ENCODE peak calls at places on chromosomes 6 and 20, in eight cellular contexts. L, P, Z, H, Y, J, C and R are unnamed samples.

GRCh38 chr6:136740050-136740974 is 52.0 kb downstream of the MAP3K5 start:
- DNase-seq in C (no peak), H (no peak), Y (no peak), P (no peak), J (no peak), Z (no peak), L (no peak), R (no peak)

GRCh38 chr6:2999005-2999620 is 581 bp upstream of the NQO2 start:
- DNase-seq in J (no peak), P (no peak), H (no peak), L (peak), Z (peak), Y (peak), C (peak), R (peak)

GRCh38 chr6:165986647-165987482 is 180.8 kb downstream of the TBXT start:
- DNase-seq in J (no peak), C (no peak), H (no peak), Y (no peak), Z (no peak), L (peak), P (no peak), R (no peak)

GRCh38 chr6:148169701-148170100 is 172.9 kb upstream of the SASH1 start:
- DNase-seq in Y (no peak), P (no peak), J (no peak), C (no peak), Z (no peak), L (no peak), H (no peak), R (no peak)

GRCh38 chr20:58600756-58601155 is 50.3 kb upstream of the STX16 start:
- DNase-seq in P (no peak), H (no peak), L (no peak), Y (no peak), Z (no peak), J (no peak), C (no peak), R (no peak)

GRCh38 chr6:77456531-77457248 is 6.6 kb downstream of the HTR1B start:
- DNase-seq in C (no peak), H (no peak), L (peak), P (peak), Y (peak), Z (peak), J (no peak), R (peak)

GRCh38 chr6:110814488-110815259 is 595 bp downstream of the CDK19 start:
- DNase-seq in C (peak), L (peak), J (peak), P (no peak), H (peak), Y (peak), Z (no peak), R (peak)

GRCh38 chr20:20831794-20832193 is 119.3 kb upstream of the RALGAPA2 start:
- DNase-seq in L (no peak), C (no peak), Y (no peak), H (no peak), Z (no peak), P (no peak), J (no peak), R (no peak)

GRCh38 chr6:168292911-168293310 is 26.7 kb downstream of the DACT2 start:
- DNase-seq in L (no peak), Y (no peak), H (no peak), J (peak), C (no peak), Z (no peak), P (no peak), R (no peak)

GRCh38 chr6:34248727-34249468 is at the start of gene SMIM29:
- DNase-seq in H (peak), Y (peak), L (peak), J (peak), C (peak), Z (no peak), P (peak), R (peak)

GRCh38 chr20:38935285-38935684 is 9.1 kb downstream of the FAM83D start:
- DNase-seq in P (no peak), C (no peak), J (no peak), Z (no peak), L (no peak), Y (peak), H (no peak), R (peak)

GRCh38 chr6:131949615-131949908 is 1.6 kb downstream of the CCN2 start:
- DNase-seq in H (no peak), L (peak), C (no peak), Y (peak), J (no peak), Z (no peak), P (no peak), R (no peak)

GRCh38 chr6:47440722-47441121 is 36.9 kb upstream of the CD2AP start:
- DNase-seq in C (peak), L (no peak), Z (no peak), J (no peak), P (no peak), Y (no peak), H (peak), R (no peak)

GRCh38 chr6:19851273-19852089 is 14.3 kb downstream of the ID4 start:
- DNase-seq in Y (peak), J (peak), P (peak), C (peak), Z (peak), L (peak), H (no peak), R (peak)

GRCh38 chr6:122374307-122374706 is 25.1 kb upstream of the HSF2 start:
- DNase-seq in P (no peak), L (no peak), J (no peak), Y (no peak), Z (no peak), C (peak), H (no peak), R (no peak)

GRCh38 chr6:36244641-36245280 is 25.1 kb upstream of the PNPLA1 start:
- DNase-seq in Z (no peak), J (no peak), Y (no peak), H (no peak), P (no peak), C (no peak), L (no peak), R (no peak)

GRCh38 chr20:58100731-58101356 is 127.6 kb downstream of the ANKRD60 start:
- DNase-seq in Z (no peak), H (no peak), P (no peak), J (no peak), C (no peak), L (no peak), Y (no peak), R (no peak)

GRCh38 chr20:50193851-50194830 is 3.5 kb downstream of the CEBPB start:
- DNase-seq in Z (no peak), L (no peak), H (no peak), P (no peak), Y (peak), J (no peak), C (no peak), R (no peak)

GRCh38 chr6:97586344-97586743 is 303.3 kb upstream of the MMS22L start:
- DNase-seq in Z (no peak), J (no peak), P (peak), Y (no peak), H (no peak), L (peak), C (peak), R (peak)

GRCh38 chr6:484086-484728 is 92.7 kb downstream of the IRF4 start:
- DNase-seq in C (peak), J (no peak), Z (no peak), P (no peak), Y (no peak), H (no peak), L (no peak), R (no peak)

GRCh38 chr6:81934936-81935335 is 182.5 kb upstream of the TENT5A start:
- DNase-seq in Y (no peak), H (no peak), Z (no peak), J (no peak), L (no peak), P (no peak), C (no peak), R (no peak)

GRCh38 chr6:161074496-161075140 is 83.0 kb downstream of the MAP3K4 start:
- DNase-seq in H (no peak), J (no peak), Y (no peak), P (no peak), L (no peak), C (no peak), Z (no peak), R (no peak)

GRCh38 chr20:51803157-51803854 is 985 bp upstream of the SALL4 start:
- DNase-seq in C (no peak), L (peak), Z (no peak), H (no peak), P (no peak), J (no peak), Y (peak), R (peak)

GRCh38 chr6:151101811-151102694 is 137.7 kb upstream of the AKAP12 start:
- DNase-seq in Y (no peak), Z (no peak), J (no peak), P (no peak), L (no peak), C (no peak), H (no peak), R (no peak)

GRCh38 chr20:10922941-10923340 is 249.1 kb upstream of the JAG1 start:
- DNase-seq in Z (no peak), J (no peak), Y (peak), H (no peak), P (peak), C (no peak), L (peak), R (peak)

GRCh38 chr6:133553652-133554051 is 312.5 kb downstream of the EYA4 start:
- DNase-seq in J (peak), Z (peak), L (peak), Y (peak), C (peak), P (peak), H (no peak), R (peak)

GRCh38 chr6:165895421-165896165 is 232.6 kb upstream of the PDE10A start:
- DNase-seq in P (no peak), Y (no peak), J (no peak), L (no peak), H (no peak), C (no peak), Z (no peak), R (no peak)

GRCh38 chr20:63333241-63333836 is 27.8 kb downstream of the CHRNA4 start:
- DNase-seq in P (no peak), C (no peak), Z (no peak), L (no peak), H (no peak), J (no peak), Y (no peak), R (no peak)

GRCh38 chr6:166907373-166907841 is 48.9 kb downstream of the RNASET2 start:
- DNase-seq in Z (no peak), Y (no peak), H (no peak), P (no peak), C (peak), J (no peak), L (no peak), R (no peak)

GRCh38 chr6:53020005-53020744 is 25.1 kb upstream of the GSTA4 start:
- DNase-seq in H (no peak), J (no peak), C (no peak), Y (no peak), Z (no peak), P (no peak), L (no peak), R (peak)

GRCh38 chr6:34391023-34391485 is 1.4 kb downstream of the NUDT3 start:
- DNase-seq in C (peak), H (peak), L (peak), J (peak), P (peak), Y (peak), Z (no peak), R (peak)

GRCh38 chr20:4985658-4986057 is 15.7 kb downstream of the SLC23A2 start:
- DNase-seq in L (no peak), P (no peak), Z (no peak), J (no peak), H (no peak), C (peak), Y (no peak), R (no peak)

GRCh38 chr6:88517737-88518136 is 351.6 kb upstream of the CNR1 start:
- DNase-seq in H (no peak), Z (peak), L (no peak), Y (no peak), P (no peak), C (no peak), J (no peak), R (peak)

GRCh38 chr6:137415127-137415833 is 78.9 kb downstream of the OLIG3 start:
- DNase-seq in P (no peak), L (peak), J (peak), C (peak), H (peak), Z (peak), Y (peak), R (peak)

GRCh38 chr6:107655245-107655644 is 165.3 kb downstream of the SOBP start:
- DNase-seq in Y (no peak), L (no peak), H (no peak), C (no peak), P (no peak), Z (no peak), J (no peak), R (no peak)
- TF ChIP-seq CTCF in Y (no peak), L (peak), H (peak), C (peak), P (no peak), Z (peak), J (peak), R (peak)

DNA sequence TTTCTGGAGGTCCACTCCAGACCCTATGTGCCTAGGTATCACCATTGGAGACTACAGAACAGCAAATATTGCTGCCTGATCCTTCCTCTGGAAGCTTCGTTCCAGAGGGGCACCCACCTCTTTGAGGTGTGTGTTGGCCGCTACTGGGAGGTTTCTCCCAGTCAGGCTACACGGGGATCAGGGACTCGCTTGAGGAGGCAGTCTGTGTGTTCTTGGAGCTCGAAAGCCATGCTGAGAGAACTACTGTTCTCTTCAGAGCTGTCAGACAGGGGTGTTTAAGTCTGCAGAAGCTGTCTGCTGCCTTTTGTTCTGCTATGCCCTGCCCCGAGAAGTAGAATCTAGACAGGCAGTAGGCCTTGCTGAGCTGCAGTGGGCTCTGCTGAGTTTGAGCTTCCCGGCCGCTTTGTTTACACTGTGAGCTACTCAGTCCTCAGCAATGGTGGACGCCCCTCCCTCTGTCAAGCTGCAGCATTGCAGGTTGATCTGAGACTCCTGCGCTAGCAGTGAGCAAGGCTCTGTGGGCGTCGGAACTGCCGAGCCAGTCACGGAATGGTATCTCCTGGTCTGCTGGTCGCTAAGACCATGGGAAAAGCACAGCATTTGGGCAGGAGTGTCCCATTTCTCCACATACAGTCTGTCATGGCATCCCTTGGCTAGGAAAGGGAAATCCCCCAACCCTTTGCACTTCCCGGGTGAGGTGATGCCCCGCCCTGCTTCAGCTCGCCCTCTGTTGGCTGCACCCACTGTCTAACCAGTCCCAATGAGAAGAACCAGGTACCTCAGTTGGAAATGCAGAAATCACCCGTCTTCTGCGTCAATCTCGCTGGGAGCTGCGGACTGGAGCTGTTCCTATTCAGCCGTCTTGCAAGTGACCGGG is 32.5 kb upstream of the ASCC3 start:
- DNase-seq in J (no peak), Z (no peak), C (no peak), Y (no peak), P (no peak), L (no peak), H (no peak), R (no peak)
- TF ChIP-seq CTCF in J (no peak), Z (no peak), C (no peak), Y (no peak), P (no peak), L (no peak), H (no peak), R (no peak)

GRCh38 chr6:27871919-27872633 is 40.1 kb downstream of the OR2B2 start:
- DNase-seq in P (peak), Z (peak), J (peak), L (peak), C (peak), H (peak), Y (peak), R (peak)
- TF ChIP-seq CTCF in P (peak), Z (peak), J (no peak), L (peak), C (peak), H (no peak), Y (peak), R (peak)

GRCh38 chr6:105275542-105275941 is 95.7 kb upstream of the POPDC3 start:
- DNase-seq in P (no peak), C (no peak), L (no peak), H (no peak), Y (no peak), J (no peak), Z (no peak), R (no peak)

GRCh38 chr6:105274678-105275077 is 94.9 kb upstream of the POPDC3 start:
- DNase-seq in Z (no peak), L (no peak), P (no peak), Y (no peak), H (no peak), J (no peak), C (no peak), R (no peak)

GRCh38 chr6:105270511-105270910 is 90.7 kb upstream of the POPDC3 start:
- DNase-seq in C (no peak), H (no peak), J (no peak), L (no peak), Y (peak), P (peak), Z (no peak), R (no peak)

GRCh38 chr6:105273589-105273988 is 93.8 kb upstream of the POPDC3 start:
- DNase-seq in P (no peak), L (no peak), H (no peak), C (no peak), Z (no peak), J (no peak), Y (no peak), R (no peak)

DNA sequence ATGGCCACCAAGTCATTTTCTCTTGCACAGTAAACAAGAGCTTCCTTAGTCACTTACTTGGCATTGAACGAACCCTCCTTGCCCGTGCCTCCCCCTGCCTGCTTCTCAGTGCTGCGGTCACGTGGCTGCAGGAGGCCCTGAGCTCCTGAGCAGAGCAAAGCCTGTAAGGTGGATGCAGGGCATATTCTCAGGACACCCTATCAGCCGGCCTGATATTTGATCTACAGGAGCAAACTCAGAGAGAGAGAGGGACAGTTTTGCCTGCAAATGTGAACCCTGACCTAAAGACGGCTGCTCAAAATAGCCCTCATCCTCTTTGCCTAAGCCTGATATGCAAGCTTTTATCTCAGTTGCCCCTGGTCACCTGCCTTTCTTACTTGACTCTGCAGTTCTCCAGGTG is 93.0 kb upstream of the POPDC3 start:
- DNase-seq in Z (no peak), P (no peak), L (no peak), J (no peak), C (no peak), H (no peak), Y (peak), R (no peak)
- TF ChIP-seq CTCF in Z (no peak), P (no peak), L (no peak), J (no peak), C (no peak), H (no peak), Y (no peak), R (no peak)

GRCh38 chr20:56979125-56979524 is 287.3 kb downstream of the BMP7 start:
- DNase-seq in J (no peak), H (no peak), Z (no peak), P (no peak), Y (no peak), C (no peak), L (no peak), R (no peak)
- TF ChIP-seq CTCF in J (no peak), H (no peak), Z (no peak), P (no peak), Y (no peak), C (no peak), L (no peak), R (no peak)

GRCh38 chr6:4225207-4225872 is 90.0 kb upstream of the ECI2 start:
- DNase-seq in Y (no peak), Z (no peak), C (no peak), H (no peak), L (peak), J (no peak), P (no peak), R (no peak)
- TF ChIP-seq CTCF in Y (peak), Z (no peak), C (no peak), H (peak), L (no peak), J (no peak), P (no peak), R (peak)

GRCh38 chr20:44271915-44272663 is 25.0 kb downstream of the GDAP1L1 start:
- DNase-seq in P (no peak), Y (no peak), C (no peak), H (no peak), L (no peak), J (no peak), Z (no peak), R (no peak)
- TF ChIP-seq CTCF in P (no peak), Y (peak), C (no peak), H (no peak), L (no peak), J (no peak), Z (peak), R (peak)

DNA sequence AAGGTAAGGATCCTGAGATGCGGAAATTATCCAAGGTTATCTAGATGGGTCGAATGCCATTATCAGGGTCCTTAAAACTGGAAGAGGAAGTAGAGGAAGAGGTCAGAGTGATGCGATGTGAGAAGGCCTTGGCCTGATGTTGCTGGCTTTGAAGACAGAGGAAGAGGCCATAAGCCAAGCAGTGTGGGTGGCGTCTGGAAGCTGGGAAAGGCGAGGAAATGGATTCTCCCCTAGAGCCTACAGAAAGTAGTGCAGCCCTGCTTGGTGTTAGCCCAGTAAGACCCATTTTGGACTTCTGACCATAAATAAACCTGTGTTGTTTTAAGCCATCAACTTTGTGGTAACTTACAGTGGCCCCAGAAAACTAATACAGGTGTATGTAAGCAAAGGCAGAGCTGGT is 2.0 kb downstream of the SRXN1 start:
- DNase-seq in H (no peak), L (no peak), Y (no peak), P (no peak), Z (no peak), C (no peak), J (no peak), R (peak)
- TF ChIP-seq CTCF in H (peak), L (peak), Y (peak), P (no peak), Z (peak), C (no peak), J (no peak), R (peak)

DNA sequence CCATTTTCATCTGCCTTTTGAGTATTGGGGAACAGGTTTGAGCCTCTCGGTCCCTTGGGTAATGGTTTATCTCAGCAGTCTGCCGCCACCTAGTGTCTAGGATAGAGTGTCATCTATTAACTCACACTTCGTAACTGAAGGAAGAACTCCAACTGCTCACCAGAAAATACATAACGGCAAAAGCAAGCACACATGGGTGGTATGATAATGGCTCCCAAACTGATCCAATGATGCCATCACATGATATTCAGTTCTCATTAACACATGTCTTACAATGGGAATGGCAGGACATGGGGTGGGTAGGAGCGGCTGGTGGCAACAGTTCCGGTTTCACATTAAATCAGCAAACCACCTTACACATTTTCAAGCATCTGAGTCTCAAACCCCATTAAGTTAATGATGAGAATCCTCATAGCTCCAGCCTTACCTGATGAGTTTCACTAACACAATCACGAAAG is 110.7 kb upstream of the PHACTR1 start:
- DNase-seq in L (peak), H (peak), Y (peak), Z (no peak), C (peak), P (no peak), J (peak), R (peak)
- TF ChIP-seq CTCF in L (peak), H (peak), Y (peak), Z (peak), C (peak), P (peak), J (peak), R (peak)

GRCh38 chr6:30615219-30615957 is 1.7 kb downstream of the PPP1R10 start:
- DNase-seq in P (no peak), Y (peak), Z (no peak), L (peak), J (peak), C (peak), H (peak), R (peak)
- TF ChIP-seq CTCF in P (no peak), Y (no peak), Z (no peak), L (no peak), J (no peak), C (no peak), H (no peak), R (no peak)